ENCODE peak calls at places on chromosomes 7 and 10, in four cellular contexts. I is caudate nucleus, K is NAMALWA, D is AG20443. J is an unnamed sample.

GRCh38 chr7:49400891-49401550 is 372.4 kb upstream of the VWC2 start:
- DNase-seq in K (no peak), D (no peak), I (no peak), J (no peak)

GRCh38 chr7:106284516-106285050 is at the start of gene NAMPT:
- DNase-seq in I (peak; percentile 58), K (no peak), D (peak; percentile 34), J (peak; percentile 63)

GRCh38 chr7:129646369-129647021 is 35.0 kb downstream of the NRF1 start:
- DNase-seq in I (no peak), D (no peak), K (no peak), J (no peak)

GRCh38 chr10:105391670-105392331 is 750.7 kb downstream of the SORCS3 start:
- DNase-seq in I (no peak), D (no peak), K (no peak), J (no peak)

GRCh38 chr10:79473511-79474095 is 28.2 kb upstream of the ZCCHC24 start:
- DNase-seq in K (no peak), I (no peak), D (no peak), J (peak; percentile 94)

GRCh38 chr7:124688991-124689390 is 76.6 kb downstream of the GPR37 start:
- DNase-seq in D (no peak), K (no peak), I (no peak), J (no peak)

GRCh38 chr7:99473315-99473596 is 566 bp downstream of the ZNF789 start:
- DNase-seq in D (peak; percentile 72), I (no peak), K (peak; percentile 81), J (peak; percentile 91)

GRCh38 chr10:72069751-72070501 is 18.4 kb downstream of the SPOCK2 start:
- DNase-seq in D (no peak), I (no peak), K (no peak), J (peak; percentile 38)

GRCh38 chr10:110502851-110503301 is 5.2 kb downstream of the DUSP5 start:
- DNase-seq in D (peak; percentile 62), K (peak; percentile 92), I (peak; percentile 14), J (peak; percentile 91)

GRCh38 chr7:44486693-44487092 is 3.8 kb downstream of the NUDCD3 start:
- DNase-seq in D (no peak), K (peak; percentile 45), I (no peak), J (peak; percentile 40)

GRCh38 chr10:71868192-71868697 is 17.2 kb upstream of the PSAP start:
- DNase-seq in K (peak; percentile 53), I (no peak), D (peak; percentile 68), J (no peak)

GRCh38 chr7:79227035-79227434 is 226.4 kb downstream of the MAGI2 start:
- DNase-seq in D (no peak), K (no peak), I (no peak), J (no peak)

GRCh38 chr7:78326870-78327269 is 528.3 kb downstream of the PHTF2 start:
- DNase-seq in I (no peak), D (peak; percentile 12), K (no peak), J (no peak)

GRCh38 chr7:77862691-77863090 is 64.1 kb downstream of the PHTF2 start:
- DNase-seq in D (no peak), K (no peak), I (no peak), J (no peak)

GRCh38 chr7:31948041-31948440 is 122.2 kb downstream of the PDE1C start:
- DNase-seq in K (no peak), D (peak; percentile 47), I (no peak), J (no peak)

GRCh38 chr10:1368772-1369171 is 312.6 kb downstream of the WDR37 start:
- DNase-seq in D (no peak), K (no peak), I (peak; percentile 23), J (peak; percentile 24)

GRCh38 chr7:155529845-155530244 is 16.5 kb downstream of the CNPY1 start:
- DNase-seq in D (no peak), K (no peak), I (no peak), J (no peak)

GRCh38 chr10:124869941-124870340 is 68.3 kb downstream of the ABRAXAS2 start:
- DNase-seq in K (no peak), I (no peak), D (no peak), J (no peak)

GRCh38 chr10:127919418-127920191 is 12.7 kb downstream of the PTPRE start:
- DNase-seq in K (peak; percentile 28), I (no peak), D (peak; percentile 73), J (peak; percentile 93)

GRCh38 chr10:77715081-77715480 is 77.5 kb upstream of the KCNMA1 start:
- DNase-seq in D (no peak), K (peak; percentile 9), I (no peak), J (peak; percentile 34)

GRCh38 chr10:51783907-51784306 is 84.5 kb upstream of the CSTF2T start:
- DNase-seq in K (no peak), D (no peak), I (no peak), J (peak; percentile 4)

GRCh38 chr10:116664631-116665030 is 43.9 kb downstream of the PNLIPRP2 start:
- DNase-seq in D (no peak), K (no peak), I (no peak), J (no peak)

GRCh38 chr10:3904419-3904975 is 119.5 kb upstream of the KLF6 start:
- DNase-seq in D (no peak), I (no peak), K (no peak), J (no peak)

GRCh38 chr10:12658526-12658925 is 309.2 kb downstream of the CAMK1D start:
- DNase-seq in D (no peak), I (no peak), K (no peak), J (no peak)